ENCODE peak calls at places on chromosomes 7 and 10, in ten cellular contexts. D is left lung, A is tibial artery, G is GM06990, E is GM12878, J is cardiac muscle cell, X is GM23248, F is fibroblast of villous mesenchyme, Q is WERI-Rb-1, U is mammary epithelial cell. V is an unnamed sample.

GRCh38 chr10:59234194-59234593 is 57.8 kb downstream of the PHYHIPL start:
- DNase-seq in Q (no peak), F (peak), E (no peak), U (no peak), A (no peak), J (no peak), D (no peak), X (peak), G (no peak), V (no peak)

GRCh38 chr7:155007947-155008346 is 5.0 kb upstream of the PAXIP1 start:
- DNase-seq in X (peak), D (no peak), A (no peak), E (no peak), G (no peak), J (peak), Q (peak), F (peak), U (no peak), V (peak)

GRCh38 chr10:11586170-11586569 is 25.3 kb downstream of the USP6NL start:
- DNase-seq in U (no peak), D (no peak), X (peak), J (no peak), G (no peak), E (no peak), Q (no peak), A (no peak), F (peak), V (no peak)

GRCh38 chr10:110273474-110273873 is 31.2 kb downstream of the SMNDC1 start:
- DNase-seq in Q (no peak), X (peak), A (peak), E (peak), G (no peak), J (no peak), D (no peak), U (peak), F (peak), V (no peak)

GRCh38 chr7:74365320-74366022 is 76.3 kb downstream of the CLIP2 start:
- DNase-seq in Q (peak), U (no peak), D (no peak), A (peak), G (no peak), J (peak), E (no peak), X (peak), F (peak), V (peak)

GRCh38 chr10:4108693-4109092 is 323.7 kb upstream of the KLF6 start:
- DNase-seq in A (no peak), U (no peak), X (no peak), F (no peak), D (no peak), Q (no peak), G (no peak), E (no peak), J (no peak), V (no peak)

GRCh38 chr7:111486472-111487142 is 75.7 kb downstream of the IMMP2L start:
- DNase-seq in E (peak), Q (no peak), A (no peak), G (peak), F (peak), D (no peak), J (peak), X (peak), U (peak), V (no peak)

GRCh38 chr10:104033401-104033930 is 52.2 kb downstream of the COL17A1 start:
- DNase-seq in D (no peak), U (no peak), G (no peak), A (no peak), E (no peak), X (no peak), Q (no peak), J (no peak), F (no peak), V (peak)

GRCh38 chr10:14374745-14375445 is 44.2 kb upstream of the FRMD4A start:
- DNase-seq in A (no peak), Q (no peak), E (no peak), G (no peak), J (no peak), D (no peak), F (peak), X (no peak), U (no peak), V (no peak)

GRCh38 chr7:37341033-37341630 is 107.5 kb downstream of the ELMO1 start:
- DNase-seq in G (peak), D (no peak), U (no peak), X (no peak), F (no peak), J (no peak), A (no peak), Q (no peak), E (peak), V (no peak)

GRCh38 chr10:42755028-42755451 is 27.6 kb upstream of the BMS1 start:
- DNase-seq in U (no peak), J (peak), E (no peak), X (no peak), G (no peak), D (peak), F (no peak), A (no peak), Q (no peak), V (peak)

GRCh38 chr7:45290880-45291279 is 133.3 kb downstream of the RAMP3 start:
- DNase-seq in E (no peak), A (no peak), D (no peak), G (no peak), J (no peak), X (no peak), U (no peak), F (no peak), Q (no peak), V (no peak)

GRCh38 chr10:112304460-112304859 is 21.3 kb downstream of the TECTB start:
- DNase-seq in E (no peak), G (no peak), X (peak), F (peak), J (no peak), U (no peak), Q (no peak), A (no peak), D (no peak), V (no peak)

GRCh38 chr10:95864906-95865813 is 42.6 kb upstream of the CC2D2B start:
- DNase-seq in A (no peak), X (peak), J (peak), D (no peak), E (peak), F (peak), G (no peak), U (peak), Q (peak), V (peak)

GRCh38 chr7:73738220-73738611 is 386 bp downstream of the ABHD11 start:
- DNase-seq in X (peak), E (no peak), U (no peak), F (peak), G (peak), A (peak), J (peak), D (no peak), Q (peak), V (peak)

GRCh38 chr7:8051373-8051772 is 82.8 kb downstream of the GLCCI1 start:
- DNase-seq in E (no peak), F (no peak), J (no peak), D (no peak), G (peak), Q (no peak), A (no peak), X (no peak), U (no peak), V (no peak)

GRCh38 chr7:23893172-23893941 is 183.3 kb downstream of the STK31 start:
- DNase-seq in J (no peak), U (peak), F (peak), X (peak), E (no peak), A (no peak), G (no peak), Q (no peak), D (no peak), V (no peak)

GRCh38 chr10:99387071-99387470 is 43.4 kb downstream of the GOT1 start:
- DNase-seq in A (no peak), X (no peak), E (no peak), G (no peak), J (no peak), U (no peak), D (no peak), F (no peak), Q (no peak), V (no peak)

GRCh38 chr10:99387541-99387940 is 42.9 kb downstream of the GOT1 start:
- DNase-seq in F (no peak), E (no peak), U (no peak), A (no peak), J (no peak), D (no peak), Q (no peak), G (no peak), X (no peak), V (no peak)

DNA sequence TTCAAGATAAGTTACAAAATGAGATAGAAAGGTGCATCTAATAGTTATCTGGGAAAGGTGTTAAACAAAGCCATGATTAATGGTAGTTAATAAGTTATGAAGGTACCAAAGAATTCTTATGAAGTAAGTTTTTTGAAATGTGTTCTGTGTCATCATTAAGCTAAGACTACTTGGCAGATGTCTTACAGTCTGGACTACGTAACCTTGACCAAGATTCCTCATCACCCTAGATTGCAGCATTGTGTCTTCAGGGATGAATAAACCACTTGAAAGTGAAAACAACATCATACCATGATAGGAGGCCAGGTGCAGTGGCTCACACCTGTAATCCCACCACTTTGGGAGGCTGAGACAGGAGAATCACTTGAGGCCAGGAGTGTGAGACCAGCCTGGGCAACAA is 48.2 kb downstream of the GOT1 start:
- DNase-seq in A (no peak), X (peak), E (no peak), Q (no peak), F (no peak), G (no peak), D (no peak), U (no peak), J (no peak), V (no peak)
- H3K4me3 ChIP-seq in A (no peak), X (no peak), E (no peak), Q (no peak), F (no peak), G (no peak), D (no peak), U (no peak), J (no peak), V (no peak)

DNA sequence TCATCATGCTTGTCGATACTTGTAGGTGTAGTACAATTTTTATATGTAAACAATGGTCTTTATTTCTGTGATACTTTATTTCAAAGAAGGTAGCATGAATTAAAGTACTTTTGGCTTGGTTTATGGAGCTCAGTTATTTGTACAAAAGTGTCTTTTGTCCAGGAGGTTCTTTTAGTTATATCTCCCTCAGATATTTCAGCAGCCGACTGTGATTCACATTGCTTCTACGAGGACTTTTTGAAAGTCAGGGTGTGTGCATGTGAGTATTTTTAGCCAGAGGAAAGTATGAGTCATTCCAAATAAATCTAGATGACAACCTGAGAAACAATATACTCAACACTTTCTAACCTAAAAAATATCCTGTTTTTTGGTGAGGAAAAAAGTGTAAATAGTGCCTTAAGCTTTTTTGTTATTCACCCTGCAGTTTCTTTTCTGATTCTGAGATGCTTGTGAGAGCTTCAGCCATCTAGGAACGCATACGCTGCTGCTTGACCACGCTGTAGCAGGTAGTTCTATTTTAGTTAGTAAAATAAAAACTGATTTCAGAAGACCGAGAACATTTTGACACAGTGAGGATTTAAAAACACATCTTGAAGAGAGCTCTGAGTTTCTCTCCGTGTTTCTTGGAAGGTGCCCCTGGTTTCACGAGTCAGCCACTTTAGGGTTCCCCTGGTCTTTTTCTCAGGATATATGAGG is 532 bp upstream of the SUN1 start:
- DNase-seq in X (peak), Q (no peak), U (peak), J (peak), D (no peak), A (no peak), E (peak), F (peak), G (peak), V (no peak)
- H3K4me3 ChIP-seq in X (peak), Q (no peak), U (no peak), J (no peak), D (no peak), A (peak), E (peak), F (peak), G (peak), V (no peak)

DNA sequence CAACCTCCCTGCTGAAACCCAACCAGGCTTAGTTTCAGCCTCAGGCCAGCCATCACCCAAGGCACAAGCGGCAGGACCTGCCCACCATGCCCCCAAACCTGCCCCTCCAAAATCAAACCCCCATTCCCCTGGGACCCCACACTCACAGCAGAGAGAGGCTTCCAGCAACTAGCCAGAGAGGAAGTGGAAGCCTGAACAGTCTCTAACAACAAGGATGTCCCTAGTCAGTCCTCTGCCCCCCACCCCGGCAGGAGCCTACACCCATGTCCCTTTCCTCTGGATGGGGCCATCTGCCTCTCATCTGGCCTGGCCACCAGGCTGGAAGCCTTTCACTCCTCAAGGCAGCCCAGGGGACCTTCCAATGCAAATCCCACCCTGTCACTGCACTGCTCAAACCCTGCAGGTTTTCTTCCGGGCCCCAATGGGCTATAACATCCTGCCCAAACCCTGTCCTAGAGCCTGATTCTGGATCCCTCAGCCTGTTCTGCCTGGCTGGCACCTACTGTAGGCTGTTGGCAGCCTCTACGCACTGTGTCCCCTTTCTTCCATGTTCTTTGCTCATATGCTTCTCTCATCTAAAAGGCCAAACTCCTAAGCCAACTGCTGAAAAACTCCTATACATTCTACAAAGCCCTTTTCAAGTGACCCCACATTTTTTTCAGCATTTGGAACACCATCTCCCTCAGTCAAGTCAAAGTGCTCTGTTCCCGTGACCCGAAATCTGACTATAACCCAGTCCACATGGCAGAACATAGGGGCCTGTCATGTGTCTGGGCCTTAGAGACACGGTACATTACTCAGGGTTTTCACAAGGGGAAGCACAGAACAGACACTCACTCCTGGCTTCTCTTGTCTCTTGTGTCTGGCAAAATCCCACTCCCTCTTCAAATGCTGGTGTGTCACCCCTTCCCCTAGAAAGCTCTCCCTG is 253.3 kb downstream of the TNS3 start:
- DNase-seq in D (no peak), X (no peak), E (no peak), G (no peak), F (no peak), A (no peak), U (no peak), Q (no peak), J (no peak), V (no peak)
- H3K4me3 ChIP-seq in D (peak), X (peak), E (no peak), G (no peak), F (peak), A (peak), U (peak), Q (no peak), J (peak), V (peak)

DNA sequence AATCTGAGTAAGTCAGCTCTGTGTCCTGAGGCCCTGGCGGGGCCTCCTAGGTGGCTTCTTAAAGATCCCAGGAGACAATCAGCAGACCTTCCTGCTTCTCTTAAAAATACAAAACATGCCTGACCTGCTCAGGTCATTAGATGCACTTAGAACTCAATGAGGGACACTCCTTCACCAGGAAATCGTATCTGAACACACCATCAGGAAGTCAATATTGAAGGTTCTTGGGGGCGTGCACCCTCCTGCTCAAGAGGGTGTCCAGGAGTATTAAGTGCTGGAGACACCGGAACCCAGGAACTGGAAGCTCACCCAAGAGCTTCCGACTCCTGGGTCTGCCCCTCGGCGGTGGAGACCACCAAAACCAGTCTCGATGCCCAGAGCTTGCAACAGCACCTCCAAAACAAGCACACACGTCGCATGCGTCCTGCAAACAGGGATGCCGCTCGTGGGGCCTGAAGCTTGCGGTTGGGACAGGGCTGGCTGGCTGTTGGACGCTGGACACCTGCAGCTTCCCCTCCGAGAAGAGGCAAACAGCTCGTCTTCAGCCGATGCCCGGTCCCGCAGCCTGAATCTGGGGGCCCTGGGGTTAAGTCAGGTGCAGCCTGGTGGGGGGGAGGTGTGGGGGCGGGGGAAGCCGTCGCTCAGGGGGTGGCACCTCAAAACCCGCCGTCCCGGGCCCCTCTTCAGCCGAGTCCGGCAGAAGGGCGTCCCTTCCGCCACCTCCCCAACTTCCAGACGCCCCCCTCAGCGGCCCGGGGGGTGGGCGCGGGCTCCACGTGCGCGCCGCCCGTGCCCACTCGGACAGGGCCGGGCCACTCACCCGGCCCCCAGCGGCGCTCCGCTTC is 722 bp downstream of the RAPGEF5 start:
- DNase-seq in J (peak), D (peak), F (no peak), G (peak), Q (peak), E (no peak), U (peak), X (peak), A (no peak), V (peak)
- H3K4me3 ChIP-seq in J (peak), D (peak), F (no peak), G (peak), Q (peak), E (peak), U (peak), X (peak), A (peak), V (peak)

DNA sequence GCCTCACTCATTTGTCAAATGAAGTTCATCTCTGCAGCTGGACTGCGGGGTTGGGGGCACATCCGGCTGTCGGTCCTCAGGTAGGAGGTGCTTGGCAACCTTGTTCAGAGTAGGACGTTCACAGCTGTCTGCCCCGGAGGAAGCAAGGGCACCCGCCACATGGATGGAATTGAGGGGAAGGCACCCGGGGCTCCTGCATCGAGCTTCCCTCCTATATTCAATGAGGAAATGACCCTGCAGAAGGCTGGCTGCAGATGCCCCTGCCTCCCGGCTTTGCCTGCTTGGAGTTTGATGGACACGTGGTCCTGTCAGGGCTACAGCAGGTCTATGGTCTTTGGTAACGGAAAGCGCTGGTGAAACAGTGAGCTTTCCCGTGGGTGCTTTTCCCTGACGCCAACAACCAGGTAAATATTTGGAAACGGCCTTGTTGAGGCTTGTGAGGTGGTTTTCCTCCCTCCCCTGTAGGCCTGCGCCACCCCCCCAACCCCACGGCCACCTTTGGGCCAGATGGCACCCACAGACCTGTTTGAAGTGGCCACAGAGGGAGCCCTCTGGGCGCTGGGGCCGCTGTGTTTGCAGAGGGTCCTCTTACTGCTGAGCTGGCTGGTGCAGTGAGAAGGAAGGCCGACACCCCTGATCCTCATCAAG is 32.9 kb downstream of the HTRA1 start:
- DNase-seq in U (peak), G (no peak), E (no peak), Q (no peak), D (no peak), X (no peak), J (no peak), F (no peak), A (peak), V (no peak)
- H3K4me3 ChIP-seq in U (peak), G (no peak), E (no peak), Q (no peak), D (no peak), X (no peak), J (no peak), F (no peak), A (no peak), V (no peak)

GRCh38 chr10:31215052-31215451 is 104.0 kb upstream of the ZEB1 start:
- DNase-seq in E (no peak), U (no peak), J (no peak), Q (no peak), A (no peak), D (no peak), F (no peak), X (no peak), G (no peak), V (no peak)
- H3K4me3 ChIP-seq in E (no peak), U (no peak), J (no peak), Q (no peak), A (no peak), D (no peak), F (no peak), X (no peak), G (no peak), V (no peak)

GRCh38 chr10:98029149-98030092 is 1.0 kb downstream of the CRTAC1 start:
- DNase-seq in D (peak), Q (no peak), F (no peak), E (no peak), A (no peak), X (no peak), J (peak), G (no peak), U (no peak), V (no peak)

GRCh38 chr10:98031440-98031839 is 1.0 kb upstream of the CRTAC1 start:
- DNase-seq in F (no peak), G (no peak), E (no peak), U (no peak), J (no peak), X (no peak), A (no peak), Q (no peak), D (no peak), V (no peak)

GRCh38 chr10:98030093-98030821 is at the start of gene CRTAC1:
- DNase-seq in D (peak), G (no peak), J (peak), Q (peak), E (no peak), A (peak), U (no peak), F (peak), X (peak), V (peak)

GRCh38 chr10:98033515-98033914 is 3.1 kb upstream of the CRTAC1 start:
- DNase-seq in J (no peak), E (no peak), D (no peak), X (no peak), G (no peak), A (no peak), U (peak), F (no peak), Q (no peak), V (no peak)

GRCh38 chr10:98030991-98031431 is 590 bp upstream of the CRTAC1 start:
- DNase-seq in F (no peak), J (peak), D (peak), Q (peak), G (no peak), A (no peak), U (no peak), X (no peak), E (no peak), V (peak)
- H3K4me3 ChIP-seq in F (no peak), J (peak), D (peak), Q (peak), G (no peak), A (peak), U (no peak), X (no peak), E (no peak), V (peak)